ENCODE peak calls at places on chromosomes 1 and 21, in five cellular contexts. Z, O, S, X and C are unnamed samples.

GRCh38 chr1:2345297-2346075 is 45.9 kb downstream of the MORN1 start:
- DNase-seq in Z (no peak), O (no peak), S (no peak), X (no peak), C (no peak)

GRCh38 chr1:224223819-224224714 is 41.0 kb downstream of the DEGS1 start:
- DNase-seq in Z (no peak), O (no peak), S (no peak), X (no peak), C (no peak)

GRCh38 chr1:176241385-176242015 is 34.4 kb upstream of the COP1 start:
- DNase-seq in Z (peak), O (peak), S (no peak), X (no peak), C (no peak)

GRCh38 chr1:92957020-92957734 is 4.1 kb downstream of the DIPK1A start:
- DNase-seq in Z (no peak), O (no peak), S (no peak), X (no peak), C (peak)

GRCh38 chr1:53891021-53891420 is 1.4 kb upstream of the YIPF1 start:
- DNase-seq in Z (no peak), O (no peak), S (no peak), X (no peak), C (no peak)

GRCh38 chr1:112700290-112701226 is 6.4 kb downstream of the RHOC start:
- DNase-seq in Z (peak), O (peak), S (no peak), X (peak), C (peak)

GRCh38 chr1:55635856-55636255 is 420.7 kb upstream of the USP24 start:
- DNase-seq in Z (no peak), O (no peak), S (no peak), X (no peak), C (no peak)

GRCh38 chr1:228860911-228861829 is 125.9 kb downstream of the RHOU start:
- DNase-seq in Z (peak), O (peak), S (no peak), X (no peak), C (no peak)

GRCh38 chr1:162696286-162696862 is 64.1 kb downstream of the DDR2 start:
- DNase-seq in Z (peak), O (peak), S (peak), X (peak), C (no peak)

GRCh38 chr1:178060789-178061556 is 32.9 kb upstream of the RASAL2 start:
- DNase-seq in Z (no peak), O (peak), S (peak), X (no peak), C (no peak)

GRCh38 chr1:109535971-109536491 is 3.6 kb upstream of the GPR61 start:
- DNase-seq in Z (no peak), O (no peak), S (peak), X (no peak), C (no peak)

GRCh38 chr21:28072601-28073000 is 920.1 kb downstream of the LTN1 start:
- DNase-seq in Z (no peak), O (no peak), S (no peak), X (no peak), C (no peak)

GRCh38 chr1:55466921-55467320 is 251.8 kb upstream of the USP24 start:
- DNase-seq in Z (no peak), O (no peak), S (no peak), X (no peak), C (no peak)

GRCh38 chr1:16076003-16076870 is 2.8 kb upstream of the FAM131C start:
- DNase-seq in Z (peak), O (no peak), S (no peak), X (no peak), C (no peak)

GRCh38 chr1:234970731-234971476 is 157.7 kb downstream of the TOMM20 start:
- DNase-seq in Z (no peak), O (peak), S (peak), X (peak), C (no peak)

GRCh38 chr1:9689971-9690381 is 38.4 kb downstream of the PIK3CD start:
- DNase-seq in Z (no peak), O (peak), S (peak), X (peak), C (no peak)

GRCh38 chr1:9687120-9687875 is 35.8 kb downstream of the PIK3CD start:
- DNase-seq in Z (no peak), O (peak), S (peak), X (peak), C (peak)

GRCh38 chr1:9687876-9688582 is 36.5 kb downstream of the PIK3CD start:
- DNase-seq in Z (no peak), O (peak), S (peak), X (peak), C (peak)

GRCh38 chr1:9689011-9689706 is 37.6 kb downstream of the PIK3CD start:
- DNase-seq in Z (peak), O (peak), S (peak), X (peak), C (peak)

DNA sequence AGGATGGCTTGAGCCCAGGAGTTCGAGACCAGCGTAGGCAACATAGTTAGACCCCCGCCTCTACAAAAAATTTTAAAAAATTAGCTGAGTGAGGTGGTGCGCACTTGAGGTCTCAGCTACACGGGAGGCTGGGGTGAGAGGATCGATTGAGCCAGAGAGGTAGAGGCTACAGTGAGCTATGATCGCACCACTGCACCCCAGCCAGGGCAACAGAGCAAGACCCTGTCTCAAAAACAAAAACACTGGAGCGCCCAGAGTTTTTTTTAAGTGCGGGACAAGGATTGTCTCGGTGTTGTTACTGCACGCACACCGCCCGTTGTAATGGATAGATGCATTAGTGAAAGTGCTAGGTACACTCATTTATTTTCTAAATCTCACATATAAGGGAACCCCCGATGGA is 37.1 kb downstream of the PIK3CD start:
- DNase-seq in Z (no peak), O (no peak), S (no peak), X (no peak), C (no peak)
- H3K27ac ChIP-seq in Z (peak), O (no peak), S (no peak), X (no peak), C (no peak)

GRCh38 chr21:33318087-33318486 is 6.7 kb upstream of the IFNAR1 start:
- DNase-seq in Z (no peak), O (no peak), S (no peak), X (no peak), C (no peak)
- H3K4me2 ChIP-seq in Z (no peak), O (no peak), S (no peak), X (no peak), C (no peak)

DNA sequence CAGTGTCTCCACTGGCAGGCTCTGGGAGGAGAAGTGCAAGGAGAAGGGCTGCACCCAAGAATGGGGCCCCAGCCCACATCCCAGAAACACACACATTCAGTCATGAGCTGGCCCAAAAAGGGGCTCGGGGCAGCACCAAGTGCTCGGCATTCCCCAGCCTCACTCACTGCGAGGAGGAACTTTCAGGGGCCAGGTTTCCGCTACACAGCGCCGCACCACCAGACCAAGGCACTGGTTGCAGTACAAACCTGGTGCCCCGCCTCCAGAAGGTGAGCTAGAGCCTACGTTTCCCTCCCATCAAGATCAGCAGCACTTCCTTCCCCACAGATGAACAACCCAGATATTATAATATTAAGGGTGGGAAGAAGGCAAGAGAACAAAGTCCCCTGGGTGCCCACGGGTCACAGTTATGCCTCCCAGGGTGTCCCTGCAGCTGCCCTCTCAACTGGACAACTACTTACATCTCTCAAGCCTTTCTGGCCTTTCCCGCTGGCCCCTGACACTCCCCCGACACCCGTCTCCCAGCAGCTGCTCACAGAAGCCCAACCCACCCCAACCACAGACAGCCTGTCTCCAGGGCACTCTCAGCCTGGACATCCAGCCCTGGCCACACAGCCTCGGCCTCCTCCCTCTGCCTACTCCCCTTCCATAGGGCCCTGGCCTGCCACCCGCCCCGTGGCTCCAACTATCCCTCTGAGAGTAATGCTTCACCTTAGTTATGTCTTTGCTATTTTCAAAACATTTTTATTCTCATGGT is 3.8 kb downstream of the PBXIP1 start:
- DNase-seq in Z (no peak), O (no peak), S (no peak), X (peak), C (peak)
- TF ChIP-seq EZH2phosphoT487 in Z (no peak), O (no peak), S (no peak), X (no peak), C (no peak)

GRCh38 chr1:226730826-226731225 is 8.3 kb downstream of the ITPKB start:
- DNase-seq in Z (no peak), O (no peak), S (no peak), X (no peak), C (no peak)
- H3K27ac ChIP-seq in Z (no peak), O (no peak), S (no peak), X (no peak), C (no peak)

DNA sequence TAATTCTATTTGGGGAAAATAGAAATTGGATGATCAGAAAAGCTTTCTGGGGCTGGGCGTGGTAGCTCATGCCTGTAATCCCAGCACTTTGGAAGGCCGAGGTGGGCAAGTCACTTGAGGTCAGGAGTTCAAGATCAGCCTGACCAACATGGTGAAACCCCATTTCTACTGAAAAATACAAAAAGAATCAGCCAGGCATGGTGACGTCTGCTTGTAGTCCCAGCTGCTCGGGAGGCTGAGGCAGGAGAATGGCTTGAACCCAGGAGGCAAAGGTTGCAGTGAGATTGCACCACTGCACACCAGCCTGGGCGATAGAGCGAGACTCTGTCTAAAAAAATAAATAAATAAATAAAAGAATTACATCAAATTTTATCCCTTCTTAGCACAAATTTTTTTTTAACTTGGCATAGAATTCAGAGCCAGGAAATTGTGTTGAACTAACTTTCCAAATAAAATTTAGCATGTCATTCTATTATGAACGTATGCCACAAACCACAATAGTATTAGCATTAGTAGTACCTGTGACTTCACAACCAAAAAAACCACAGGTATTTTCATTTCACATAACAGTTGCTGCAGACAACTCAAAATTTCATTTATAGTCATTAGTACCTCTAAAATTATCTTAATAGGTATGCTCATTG is 4.5 kb upstream of the ANKRD13C start:
- DNase-seq in Z (no peak), O (no peak), S (no peak), X (no peak), C (peak)
- H3K4me2 ChIP-seq in Z (no peak), O (no peak), S (no peak), X (no peak), C (no peak)

DNA sequence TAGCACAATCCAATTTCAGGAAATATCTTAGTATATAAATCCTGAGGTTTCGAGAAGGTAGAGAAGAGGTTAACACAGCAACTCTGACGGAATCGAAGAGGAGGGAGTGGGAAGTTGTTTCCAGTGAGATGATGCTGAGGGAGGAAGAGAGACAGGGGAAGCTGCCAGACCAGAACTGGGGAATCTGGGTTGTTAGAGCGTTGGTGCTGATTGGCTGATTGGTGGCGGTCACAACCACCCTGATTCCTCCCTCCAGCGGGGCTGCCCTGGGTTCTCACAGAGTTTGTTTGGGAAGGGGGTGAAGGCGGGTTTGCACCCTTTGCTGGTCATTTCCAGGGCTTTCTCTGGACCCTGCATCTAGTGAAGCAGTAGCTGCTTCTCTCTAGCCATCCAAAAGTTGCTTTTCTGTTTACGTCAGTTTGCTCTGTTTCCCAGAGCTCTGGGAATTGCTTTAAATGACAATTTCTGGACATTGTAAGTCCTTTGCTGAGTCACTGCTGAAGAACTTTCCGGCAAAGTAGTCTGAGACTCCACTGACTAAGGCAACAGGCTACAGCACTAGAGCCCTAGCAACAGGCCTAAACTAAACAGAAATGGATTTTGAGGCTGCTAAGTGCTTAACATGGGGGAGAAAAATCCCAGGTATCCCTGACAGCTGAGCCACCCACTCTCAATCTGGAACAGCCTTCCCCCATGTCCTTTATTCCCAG is 90.1 kb downstream of the TENT5C start:
- DNase-seq in Z (no peak), O (peak), S (no peak), X (no peak), C (no peak)
- TF ChIP-seq EZH2phosphoT487 in Z (no peak), O (no peak), S (no peak), X (no peak), C (no peak)

DNA sequence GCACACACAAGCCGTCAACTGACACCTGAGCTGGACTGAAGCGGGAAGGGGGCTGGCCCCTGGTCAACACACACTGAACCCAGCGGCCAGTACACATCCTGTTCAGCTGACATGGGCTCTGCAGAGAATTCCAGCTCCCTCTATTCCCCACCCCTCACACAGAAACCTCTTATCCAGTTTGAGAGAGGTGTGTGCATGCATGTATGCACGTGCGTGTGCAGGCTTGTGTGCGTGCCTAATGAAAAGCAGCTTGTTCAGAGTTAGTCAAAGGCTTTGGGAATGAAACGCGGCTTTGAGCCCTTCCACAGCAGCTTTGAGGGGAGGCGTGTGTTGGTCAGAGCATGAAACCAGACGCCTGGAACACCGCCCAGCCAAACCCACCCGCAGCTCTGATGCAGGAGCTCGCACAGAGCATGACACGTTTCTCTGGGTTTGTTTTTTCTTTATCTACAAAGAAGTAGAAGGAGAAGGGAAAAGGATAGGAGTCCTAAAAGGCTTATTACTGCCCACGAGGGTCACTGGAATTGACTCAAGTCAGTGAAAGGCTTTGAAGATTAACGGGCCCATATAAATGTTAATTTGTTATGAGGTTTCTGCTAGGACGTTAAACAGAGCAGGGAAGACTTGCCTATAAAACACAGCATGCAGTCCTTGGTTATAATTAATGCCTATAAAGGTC is 184.2 kb downstream of the ETS2 start:
- DNase-seq in Z (no peak), O (peak), S (peak), X (peak), C (no peak)
- H3K27ac ChIP-seq in Z (no peak), O (peak), S (no peak), X (peak), C (no peak)

DNA sequence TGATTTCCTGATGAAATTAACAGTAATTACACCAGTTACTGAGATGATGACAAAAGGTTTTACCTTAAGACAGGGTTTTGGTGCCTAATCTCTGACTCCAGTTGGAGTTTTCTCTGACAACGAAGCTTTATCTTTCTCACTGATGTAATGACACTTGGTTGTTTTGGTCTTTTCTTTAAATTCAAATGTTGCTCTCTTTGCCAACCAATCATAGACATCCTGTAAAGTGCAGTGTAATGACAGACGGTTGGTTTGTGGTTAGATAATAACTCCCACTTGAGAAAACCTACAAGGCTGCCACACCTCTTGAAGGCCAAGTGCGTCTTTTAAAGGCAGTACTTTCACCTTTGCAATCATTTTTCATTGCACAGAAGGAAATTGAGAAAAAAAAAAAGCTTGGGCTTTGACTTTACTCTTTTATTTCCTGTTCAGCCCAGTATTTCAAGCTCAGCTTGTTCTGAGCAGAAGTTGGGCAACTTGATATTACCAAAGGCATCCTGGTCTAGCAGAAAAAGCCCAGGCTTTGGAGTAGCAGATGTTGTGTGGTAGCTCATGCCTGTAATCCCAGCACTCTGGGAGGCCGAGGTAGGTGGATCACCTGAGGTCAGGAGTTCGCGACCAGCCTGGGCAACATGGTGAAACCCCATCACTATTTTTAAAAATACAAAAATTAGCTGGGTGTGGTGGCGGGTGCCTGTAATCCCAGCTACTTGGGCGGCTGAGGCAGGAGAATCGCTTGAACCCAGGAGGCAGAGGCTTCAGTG is 14.9 kb downstream of the PDIK1L start:
- DNase-seq in Z (no peak), O (peak), S (no peak), X (no peak), C (peak)
- H3K4me2 ChIP-seq in Z (peak), O (peak), S (no peak), X (no peak), C (peak)

DNA sequence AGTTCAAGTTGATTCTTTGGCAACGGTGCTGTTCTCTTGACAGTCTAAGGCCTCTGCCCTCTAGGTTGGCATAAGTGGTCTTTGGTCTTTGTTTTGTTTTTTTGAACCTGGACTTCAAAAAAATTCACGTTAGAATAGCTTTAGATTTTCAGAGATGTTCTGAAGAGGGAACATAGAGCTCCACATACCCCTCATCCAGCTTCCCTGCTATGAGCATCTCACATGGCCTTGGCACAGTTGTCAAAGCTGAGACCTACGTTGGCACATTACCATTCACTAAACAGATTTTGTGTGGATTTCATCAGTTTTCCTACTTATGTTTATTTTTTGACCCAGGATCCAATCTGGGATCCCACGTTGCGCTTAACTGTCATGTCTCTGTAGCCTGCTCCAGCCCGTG is 60.8 kb downstream of the ARHGEF10L start:
- DNase-seq in Z (no peak), O (no peak), S (no peak), X (no peak), C (no peak)
- TF ChIP-seq EZH2phosphoT487 in Z (no peak), O (no peak), S (no peak), X (no peak), C (no peak)